ENCODE peak calls at places on chromosome 17, in eight cellular contexts. W is upper lobe of right lung, S is GM23338, J is mucosa of descending colon, X is A549, Z is psoas muscle, M is transverse colon, H is sigmoid colon. R is an unnamed sample.
A peak's percentile ranks its signal among the peaks of the same experiment; 100 is the strongest.

GRCh38 chr17:57859601-57860413 is 10.0 kb upstream of the MRPS23 start:
- DNase-seq in S (no peak), M (no peak), H (peak; percentile 54), W (no peak), J (no peak), Z (no peak), X (no peak), R (no peak)

GRCh38 chr17:74545456-74546230 is at the start of gene CD300C:
- DNase-seq in Z (no peak), S (no peak), W (peak; percentile 71), H (no peak), M (no peak), J (no peak), X (no peak), R (no peak)

GRCh38 chr17:73526851-73527250 is 117.4 kb downstream of the SDK2 start:
- DNase-seq in S (no peak), Z (no peak), X (no peak), J (no peak), W (no peak), M (no peak), H (no peak), R (no peak)

GRCh38 chr17:62671553-62671952 is 44.1 kb downstream of the MRC2 start:
- DNase-seq in H (peak; percentile 63), M (peak; percentile 54), J (peak; percentile 68), S (no peak), Z (peak; percentile 45), X (no peak), W (no peak), R (peak; percentile 91)

GRCh38 chr17:48576479-48577309 is 1.5 kb downstream of the HOXB4 start:
- DNase-seq in M (no peak), J (no peak), Z (no peak), W (no peak), S (no peak), H (peak; percentile 92), X (no peak), R (peak; percentile 40)

GRCh38 chr17:836154-836553 is 54.0 kb downstream of the MRM3 start:
- DNase-seq in W (no peak), X (no peak), J (no peak), H (no peak), S (peak; percentile 59), Z (no peak), M (no peak), R (no peak)

GRCh38 chr17:29723283-29724047 is 100.8 kb upstream of the CORO6 start:
- DNase-seq in J (no peak), Z (no peak), W (no peak), X (no peak), H (no peak), S (no peak), M (no peak), R (no peak)

GRCh38 chr17:43992641-43993040 is 11.8 kb upstream of the NAGS start:
- DNase-seq in J (no peak), H (no peak), M (no peak), S (no peak), W (no peak), Z (no peak), X (no peak), R (no peak)

GRCh38 chr17:48553190-48553547 is 8.3 kb upstream of the HOXB2 start:
- DNase-seq in H (peak; percentile 68), M (no peak), S (no peak), X (no peak), Z (no peak), W (no peak), J (no peak), R (no peak)

GRCh38 chr17:10754109-10754508 is 24.3 kb upstream of the TMEM220 start:
- DNase-seq in W (no peak), M (peak; percentile 63), S (peak; percentile 91), X (peak; percentile 72), H (no peak), J (peak; percentile 69), Z (no peak), R (peak; percentile 22)

GRCh38 chr17:42459983-42460300 is 1.3 kb downstream of the ATP6V0A1 start:
- DNase-seq in M (no peak), S (no peak), X (no peak), W (no peak), Z (no peak), H (no peak), J (no peak), R (peak; percentile 58)

GRCh38 chr17:339193-340061 is 13.2 kb downstream of the RPH3AL start:
- DNase-seq in J (peak; percentile 28), H (peak; percentile 48), Z (peak; percentile 44), W (peak; percentile 71), X (no peak), M (no peak), S (peak; percentile 35), R (no peak)

GRCh38 chr17:4023220-4023619 is 59.0 kb upstream of the ATP2A3 start:
- DNase-seq in J (no peak), S (no peak), M (no peak), Z (no peak), W (no peak), X (no peak), H (no peak), R (no peak)

DNA sequence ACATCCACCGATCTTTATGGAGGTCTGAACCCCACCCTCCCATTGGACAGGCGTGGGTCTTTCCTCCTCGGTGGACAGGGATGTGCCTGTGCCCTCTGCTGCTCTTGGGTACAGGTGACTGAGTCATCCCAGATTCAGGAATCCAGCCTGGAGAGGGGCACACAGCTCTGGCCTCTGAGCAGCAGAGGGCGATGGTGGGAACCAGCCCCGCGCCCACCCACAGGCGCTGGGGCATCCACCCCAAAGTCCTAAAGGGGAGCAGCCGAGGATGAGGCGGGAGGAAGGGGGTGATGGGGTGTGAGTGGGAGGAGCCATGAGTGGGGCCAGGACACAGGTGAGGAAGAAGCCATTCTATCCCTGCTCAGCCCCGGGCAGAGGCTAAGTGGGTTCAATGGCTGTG is 35.0 kb downstream of the ENGASE start:
- DNase-seq in H (no peak), S (peak; percentile 56), M (no peak), Z (no peak), W (no peak), J (no peak), X (peak; percentile 50), R (no peak)
- TF ChIP-seq CTCF in H (no peak), S (peak; percentile 60), M (no peak), Z (no peak), W (no peak), J (no peak), X (peak; percentile 50), R (no peak)

DNA sequence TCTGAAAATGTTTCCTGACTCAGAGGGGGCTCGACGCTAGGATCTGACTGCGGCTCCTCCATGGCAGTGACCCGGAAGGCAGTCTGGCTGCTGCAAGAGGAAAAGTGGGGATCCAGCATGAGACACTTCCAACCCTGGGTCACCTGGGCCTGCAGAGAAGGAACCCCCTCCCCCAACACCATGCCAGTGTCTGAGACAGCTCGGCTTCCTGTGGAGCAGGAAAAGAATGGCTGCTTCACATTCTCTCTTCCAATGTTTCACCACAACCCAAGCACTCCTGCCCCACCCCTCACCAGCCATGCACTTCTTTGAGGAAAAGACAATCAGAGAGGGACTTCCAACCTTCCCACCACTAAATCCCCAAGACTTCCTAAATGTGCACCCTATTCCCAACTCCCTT is 10.8 kb downstream of the TP53 start:
- DNase-seq in H (no peak), Z (no peak), W (no peak), X (no peak), M (no peak), J (no peak), S (peak; percentile 76), R (no peak)
- H3K4me3 ChIP-seq in H (no peak overlapping the region), Z (no peak overlapping the region), W (no peak overlapping the region), X (no peak overlapping the region), M (no peak overlapping the region), J (no peak overlapping the region), S (peak overlapping the region; percentile 9), R (no peak overlapping the region)

DNA sequence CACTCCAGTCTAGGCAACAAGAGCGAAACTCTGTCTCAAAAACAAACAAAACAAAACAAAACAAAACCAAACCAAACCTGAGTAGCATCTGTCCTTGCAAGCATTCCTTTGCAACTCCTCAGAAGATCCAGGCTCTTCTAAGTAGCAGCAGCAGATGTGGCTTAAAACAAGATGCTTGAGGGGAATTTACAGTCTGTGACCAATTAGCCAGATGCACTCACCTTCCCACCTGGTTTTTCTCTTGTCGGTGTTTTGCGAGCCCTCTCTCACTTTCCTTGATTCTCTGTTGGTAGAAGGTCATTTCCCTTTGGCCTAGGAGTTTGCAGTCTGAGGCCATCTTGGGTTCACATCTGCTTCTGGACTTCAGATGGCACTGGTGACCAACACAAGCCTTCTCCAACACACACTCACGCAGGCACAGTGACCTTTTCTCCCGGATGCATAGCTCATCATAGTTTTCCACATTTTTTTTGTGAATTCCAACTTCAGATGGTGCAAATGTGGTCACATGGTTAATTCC is 276.8 kb downstream of the STX8 start:
- DNase-seq in S (no peak), J (no peak), M (no peak), H (no peak), X (no peak), W (no peak), Z (no peak), R (no peak)
- TF ChIP-seq CTCF in S (no peak), J (no peak), M (no peak), H (no peak), X (no peak), W (no peak), Z (no peak), R (no peak)

GRCh38 chr17:76732734-76733617 is 4.2 kb downstream of the SRSF2 start:
- DNase-seq in W (no peak), M (no peak), X (no peak), S (no peak), J (no peak), Z (no peak), H (no peak), R (no peak)
- H3K4me3 ChIP-seq in W (no peak overlapping the region), M (no peak overlapping the region), X (peak overlapping the region; percentile 95), S (peak overlapping the region; percentile 97), J (no peak overlapping the region), Z (peak overlapping the region; percentile 72), H (no peak overlapping the region), R (no peak overlapping the region)

DNA sequence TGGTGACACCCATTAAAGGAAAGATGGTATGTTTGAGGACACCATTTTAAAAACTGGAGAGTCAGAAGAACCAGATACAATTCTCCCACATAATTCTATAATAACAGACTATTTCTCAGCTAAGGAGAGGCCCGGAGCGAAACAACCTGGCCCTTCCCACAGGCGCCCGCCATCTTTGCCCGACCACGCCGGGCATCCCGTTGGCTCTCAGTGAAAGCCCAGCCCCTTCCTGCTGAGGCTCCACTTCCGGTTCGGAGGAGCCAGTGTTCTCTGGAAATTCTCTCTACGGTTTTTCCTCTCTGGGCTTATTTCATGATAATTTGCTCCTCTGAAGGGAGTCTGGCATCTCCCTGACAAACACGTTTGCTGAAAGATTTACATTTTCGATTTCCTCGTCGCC is 175.7 kb downstream of the AXIN2 start:
- DNase-seq in S (no peak), M (no peak), X (no peak), J (no peak), H (no peak), W (no peak), Z (no peak), R (no peak)
- TF ChIP-seq CTCF in S (no peak), M (no peak), X (no peak), J (no peak), H (no peak), W (no peak), Z (no peak), R (no peak)

R was measured in epithelial cell of esophagus.